ENCODE peak calls at places on chromosomes 12 and 14, in eight cellular contexts. N is epithelial cell of esophagus; G is GM13976; R is cardiac fibroblast; J is T-helper 2 cell; I is uterus; D is HTR-8/SVneo; U is CD8-positive, alpha-beta memory T cell. O is an unnamed sample.

GRCh38 chr14:68779761-68780323 is 13.0 kb downstream of the ZFP36L1 start:
- DNase-seq in D (no peak), G (no peak), I (peak; percentile 49), N (peak; percentile 64), J (no peak), U (peak; percentile 80), R (peak; percentile 94), O (no peak)

GRCh38 chr12:43675048-43675904 is 83.3 kb downstream of the PUS7L start:
- DNase-seq in U (no peak), I (no peak), N (peak; percentile 50), R (no peak), D (no peak), J (no peak), G (no peak), O (no peak)

GRCh38 chr14:102768223-102769048 is 8.8 kb upstream of the TRAF3 start:
- DNase-seq in U (no peak), D (no peak), R (no peak), N (no peak), I (no peak), G (peak; percentile 80), J (no peak), O (peak; percentile 59)

GRCh38 chr12:76726626-76727025 is 37.3 kb upstream of the ZDHHC17 start:
- DNase-seq in N (no peak), J (no peak), I (no peak), R (no peak), D (no peak), U (no peak), G (no peak), O (no peak)

GRCh38 chr12:48105321-48105866 is 485 bp downstream of the SENP1 start:
- DNase-seq in I (no peak), G (no peak), N (peak; percentile 40), U (peak; percentile 68), D (no peak), J (peak; percentile 36), R (peak; percentile 43), O (no peak)

GRCh38 chr14:70064111-70064885 is 124.5 kb downstream of the SLC8A3 start:
- DNase-seq in G (no peak), J (no peak), R (no peak), D (no peak), I (no peak), N (no peak), U (no peak), O (no peak)

GRCh38 chr12:78087363-78087675 is 256.6 kb downstream of the NAV3 start:
- DNase-seq in J (no peak), R (peak; percentile 25), D (no peak), U (no peak), N (no peak), G (no peak), I (no peak), O (no peak)

GRCh38 chr14:77347746-77348145 is 26.9 kb downstream of the GSTZ1 start:
- DNase-seq in G (peak; percentile 43), I (no peak), N (no peak), R (no peak), U (no peak), D (no peak), J (no peak), O (no peak)

GRCh38 chr12:57806677-57807076 is 11.9 kb downstream of the AVIL start:
- DNase-seq in U (no peak), D (no peak), R (no peak), G (no peak), J (no peak), I (no peak), N (no peak), O (no peak)

GRCh38 chr14:35399083-35399807 is 5.3 kb downstream of the NFKBIA start:
- DNase-seq in J (no peak), D (no peak), G (no peak), N (peak; percentile 36), U (no peak), I (no peak), R (peak; percentile 41), O (no peak)

GRCh38 chr12:53791735-53792326 is 40.1 kb upstream of the CISTR start:
- DNase-seq in R (peak; percentile 24), G (no peak), N (peak; percentile 37), I (no peak), J (no peak), D (no peak), U (no peak), O (no peak)

GRCh38 chr14:28407931-28408330 is 358.7 kb upstream of the FOXG1 start:
- DNase-seq in D (no peak), R (no peak), N (no peak), U (no peak), I (no peak), G (no peak), J (no peak), O (no peak)

GRCh38 chr12:12612403-12612802 is 727 bp downstream of the CREBL2 start:
- DNase-seq in D (peak; percentile 29), J (no peak), I (no peak), U (no peak), G (peak; percentile 55), R (peak; percentile 77), N (peak; percentile 59), O (no peak)

GRCh38 chr12:46831335-46832083 is 5.7 kb upstream of the SLC38A4 start:
- DNase-seq in D (no peak), N (no peak), R (peak; percentile 5), I (no peak), J (no peak), U (no peak), G (no peak), O (no peak)

GRCh38 chr14:91185721-91186120 is 58.8 kb downstream of the GPR68 start:
- DNase-seq in D (no peak), G (no peak), U (no peak), R (peak; percentile 47), J (no peak), I (no peak), N (no peak), O (no peak)

GRCh38 chr12:32612658-32613614 is 66.2 kb upstream of the DNM1L start:
- DNase-seq in D (no peak), I (no peak), G (no peak), J (no peak), U (no peak), R (peak; percentile 9), N (peak; percentile 72), O (no peak)

GRCh38 chr14:29584992-29585391 is 342.7 kb downstream of the PRKD1 start:
- DNase-seq in I (peak; percentile 13), N (no peak), J (no peak), U (no peak), D (peak; percentile 9), G (no peak), R (peak; percentile 87), O (no peak)

GRCh38 chr14:103284574-103285467 is 49.2 kb upstream of the EIF5 start:
- DNase-seq in N (peak; percentile 41), J (no peak), G (no peak), U (no peak), R (peak; percentile 46), D (no peak), I (no peak), O (no peak)

GRCh38 chr12:23911574-23911973 is 37.9 kb downstream of the SOX5 start:
- DNase-seq in D (no peak), I (no peak), G (no peak), J (no peak), R (no peak), N (no peak), U (no peak), O (no peak)

GRCh38 chr12:75482636-75483035 is 2.1 kb downstream of the GLIPR1 start:
- DNase-seq in N (no peak), G (no peak), D (no peak), I (no peak), U (peak; percentile 57), R (peak; percentile 53), J (no peak), O (no peak)

GRCh38 chr12:65668981-65669695 is 155.1 kb upstream of the HMGA2 start:
- DNase-seq in N (peak; percentile 66), U (no peak), J (no peak), G (no peak), D (no peak), I (no peak), R (peak; percentile 63), O (no peak)

GRCh38 chr14:74425525-74426201 is 347 bp downstream of the SYNDIG1L start:
- DNase-seq in J (peak; percentile 39), N (peak; percentile 13), G (peak; percentile 89), D (peak; percentile 88), I (peak; percentile 37), R (no peak), U (peak; percentile 65), O (no peak)

GRCh38 chr12:177336-177979 is 36.5 kb downstream of the SLC6A12 start:
- DNase-seq in G (no peak), J (no peak), U (no peak), R (no peak), I (no peak), N (no peak), D (no peak), O (no peak)

O was measured in GM06990.